ENCODE peak calls at places on chromosome 3, in nine cellular contexts. M is fibroblast of mammary gland, S is choroid plexus epithelial cell, W is BJ, E is epithelial cell of esophagus, U is omental fat pad, I is MM.1S, D is mucosa of descending colon, X is fibroblast of lung. P is an unnamed sample.

GRCh38 chr3:124658270-124658669 is 72.0 kb upstream of the UMPS start:
- DNase-seq in M (no peak), S (no peak), W (no peak), E (no peak), U (no peak), I (no peak), D (no peak), X (no peak), P (no peak)

GRCh38 chr3:46595819-46596218 is 16.5 kb upstream of the FAM240A start:
- DNase-seq in M (no peak), S (no peak), W (no peak), E (no peak), U (no peak), I (no peak), D (no peak), X (no peak), P (no peak)

GRCh38 chr3:10351013-10351735 is 30.3 kb upstream of the SEC13 start:
- DNase-seq in M (no peak), S (no peak), W (no peak), E (no peak), U (no peak), I (no peak), D (no peak), X (no peak), P (no peak)

GRCh38 chr3:171963546-171963945 is 75.8 kb upstream of the FNDC3B start:
- DNase-seq in M (no peak), S (no peak), W (no peak), E (no peak), U (no peak), I (no peak), D (no peak), X (no peak), P (no peak)

GRCh38 chr3:3196148-3196861 is 16.8 kb upstream of the CRBN start:
- DNase-seq in M (peak), S (peak), W (no peak), E (peak), U (no peak), I (peak), D (no peak), X (no peak), P (peak)

GRCh38 chr3:52774901-52775864 is 2.2 kb upstream of the ITIH1 start:
- DNase-seq in M (no peak), S (peak), W (no peak), E (no peak), U (no peak), I (no peak), D (no peak), X (no peak), P (peak)

GRCh38 chr3:45199837-45200648 is 26.0 kb downstream of the TMEM158 start:
- DNase-seq in M (peak), S (peak), W (peak), E (peak), U (no peak), I (no peak), D (no peak), X (peak), P (peak)

GRCh38 chr3:169020371-169020770 is 643.1 kb downstream of the MECOM start:
- DNase-seq in M (no peak), S (no peak), W (no peak), E (peak), U (no peak), I (no peak), D (no peak), X (no peak), P (no peak)

GRCh38 chr3:72738752-72739520 is 109.3 kb downstream of the SHQ1 start:
- DNase-seq in M (no peak), S (peak), W (no peak), E (peak), U (no peak), I (peak), D (peak), X (peak), P (peak)

GRCh38 chr3:57961828-57962447 is 46.3 kb upstream of the FLNB start:
- DNase-seq in M (peak), S (peak), W (no peak), E (peak), U (no peak), I (peak), D (no peak), X (peak), P (no peak)
- TF ChIP-seq CTCF in M (peak), S (peak), W (peak), E (peak), U (peak), I (peak), D (no peak), X (peak), P (peak)

GRCh38 chr3:88002448-88002847 is 56.4 kb downstream of the CGGBP1 start:
- DNase-seq in M (no peak), S (peak), W (no peak), E (no peak), U (no peak), I (no peak), D (no peak), X (no peak), P (no peak)

GRCh38 chr3:88003115-88003755 is 55.6 kb downstream of the CGGBP1 start:
- DNase-seq in M (peak), S (peak), W (peak), E (peak), U (no peak), I (peak), D (no peak), X (peak), P (no peak)

GRCh38 chr3:88009066-88009465 is 49.7 kb downstream of the CGGBP1 start:
- DNase-seq in M (no peak), S (no peak), W (no peak), E (no peak), U (no peak), I (no peak), D (no peak), X (no peak), P (no peak)

GRCh38 chr3:88000853-88001252 is 58.0 kb downstream of the CGGBP1 start:
- DNase-seq in M (peak), S (peak), W (no peak), E (no peak), U (no peak), I (no peak), D (no peak), X (peak), P (no peak)

DNA sequence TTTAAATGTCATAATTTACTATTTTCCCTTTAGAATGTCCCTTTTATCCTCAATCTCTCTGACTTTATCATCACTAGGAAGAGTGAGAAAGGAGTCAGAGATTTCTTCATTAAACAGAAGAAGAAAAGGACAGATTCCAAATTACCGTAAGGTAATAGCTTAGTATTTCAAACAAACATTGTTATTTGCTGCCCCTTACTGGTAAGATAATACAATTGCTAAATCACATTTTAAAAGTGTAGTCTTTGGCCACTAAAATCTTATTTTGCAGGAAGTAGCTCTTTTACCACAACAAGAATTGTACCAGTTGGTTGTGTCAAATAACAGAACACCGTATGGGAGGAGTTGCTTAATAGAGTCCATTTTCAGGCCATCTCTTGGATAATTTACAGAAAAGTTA is 53.7 kb downstream of the CGGBP1 start:
- DNase-seq in M (peak), S (peak), W (peak), E (peak), U (no peak), I (peak), D (no peak), X (peak), P (no peak)
- TF ChIP-seq CTCF in M (peak), S (peak), W (peak), E (peak), U (no peak), I (peak), D (no peak), X (no peak), P (no peak)

DNA sequence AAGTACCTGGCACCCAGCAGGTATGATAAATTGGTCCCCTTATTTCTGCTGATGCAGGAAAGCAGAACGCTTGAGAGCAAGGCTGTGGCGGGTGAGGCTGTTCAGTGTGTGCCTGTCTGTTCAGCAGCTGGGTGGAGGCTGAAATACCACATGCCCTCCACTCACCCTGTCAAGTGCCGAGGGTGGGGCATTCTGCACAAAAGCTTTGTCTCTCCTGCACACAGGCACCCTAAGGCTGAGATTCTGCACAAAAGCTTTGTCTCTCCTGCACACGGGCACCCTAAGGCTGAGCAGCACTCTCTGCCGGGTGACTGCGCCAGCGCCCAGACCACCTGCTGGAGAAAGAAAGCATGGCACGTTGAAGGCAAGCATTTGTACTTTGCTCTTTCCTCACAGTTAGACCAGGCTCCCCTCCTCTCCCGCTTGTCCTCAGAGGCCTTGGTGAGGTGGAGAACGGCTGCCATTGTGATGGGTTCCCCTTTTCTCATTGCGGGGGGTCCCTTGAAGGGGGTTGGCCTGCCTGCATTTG is 97.5 kb downstream of the BDH1 start:
- DNase-seq in M (peak), S (peak), W (no peak), E (peak), U (no peak), I (peak), D (no peak), X (no peak), P (no peak)
- TF ChIP-seq CTCF in M (peak), S (peak), W (no peak), E (peak), U (no peak), I (peak), D (peak), X (no peak), P (no peak)

GRCh38 chr3:58529516-58530353 is 7.3 kb downstream of the ACOX2 start:
- DNase-seq in M (peak), S (peak), W (no peak), E (no peak), U (no peak), I (no peak), D (no peak), X (no peak), P (peak)
- TF ChIP-seq CTCF in M (peak), S (peak), W (peak), E (no peak), U (no peak), I (peak), D (no peak), X (peak), P (peak)

GRCh38 chr3:174325834-174326705 is 533.1 kb upstream of the NAALADL2 start:
- DNase-seq in M (peak), S (peak), W (peak), E (no peak), U (no peak), I (no peak), D (no peak), X (peak), P (no peak)
- TF ChIP-seq CTCF in M (no peak), S (no peak), W (peak), E (no peak), U (no peak), I (no peak), D (no peak), X (no peak), P (no peak)

GRCh38 chr3:158104346-158105020 is 1.7 kb downstream of the SHOX2 start:
- DNase-seq in M (peak), S (no peak), W (no peak), E (no peak), U (no peak), I (no peak), D (no peak), X (no peak), P (no peak)

GRCh38 chr3:158102660-158103085 is 3.5 kb downstream of the SHOX2 start:
- DNase-seq in M (peak), S (no peak), W (no peak), E (no peak), U (no peak), I (no peak), D (peak), X (no peak), P (no peak)

GRCh38 chr3:158103956-158104338 is 2.3 kb downstream of the SHOX2 start:
- DNase-seq in M (peak), S (no peak), W (no peak), E (no peak), U (no peak), I (no peak), D (peak), X (no peak), P (no peak)

GRCh38 chr3:158102219-158102612 is 4.0 kb downstream of the SHOX2 start:
- DNase-seq in M (no peak), S (no peak), W (no peak), E (no peak), U (no peak), I (no peak), D (no peak), X (no peak), P (no peak)

DNA sequence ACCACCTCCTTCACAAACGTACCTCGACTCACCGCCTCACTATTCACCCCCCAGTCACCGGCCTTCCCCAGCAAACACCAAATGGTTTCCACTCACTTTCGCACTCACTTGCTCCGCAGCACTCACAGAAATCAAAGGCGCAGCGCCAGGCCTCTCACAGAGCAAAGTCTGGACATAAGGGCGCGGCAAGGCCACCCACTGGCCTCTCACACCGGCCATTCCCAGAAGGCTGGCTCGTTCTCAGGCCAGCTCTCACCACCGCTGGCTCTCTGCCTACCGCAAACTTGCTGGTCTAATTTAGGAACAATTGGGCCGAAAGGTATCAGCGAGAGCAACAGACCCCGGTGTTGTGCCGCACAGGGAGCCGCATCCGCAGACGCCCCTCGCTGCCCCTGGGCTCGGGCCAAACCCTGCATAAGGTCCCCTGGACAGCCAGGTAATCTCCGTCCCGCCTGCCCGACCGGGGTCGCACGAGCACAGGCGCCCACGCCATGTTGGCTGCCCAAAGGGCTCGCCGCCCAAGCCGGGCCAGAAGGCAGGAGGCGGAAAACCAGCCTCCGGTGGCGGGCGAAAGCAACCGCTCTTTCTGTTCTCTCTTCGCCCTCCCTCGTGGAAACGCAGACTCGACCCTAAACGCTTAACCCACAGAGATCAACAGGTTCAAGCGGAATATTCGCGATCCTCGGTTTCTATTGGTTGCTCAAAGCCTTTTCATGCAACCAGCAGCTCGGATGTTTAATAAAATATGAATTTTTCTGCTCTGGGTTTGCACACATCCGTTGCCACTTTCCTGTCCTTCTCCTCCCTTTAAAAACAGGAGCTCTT is 2.9 kb downstream of the SHOX2 start:
- DNase-seq in M (peak), S (no peak), W (no peak), E (no peak), U (no peak), I (no peak), D (peak), X (no peak), P (no peak)
- TF ChIP-seq CTCF in M (no peak), S (no peak), W (no peak), E (no peak), U (no peak), I (no peak), D (no peak), X (no peak), P (no peak)

DNA sequence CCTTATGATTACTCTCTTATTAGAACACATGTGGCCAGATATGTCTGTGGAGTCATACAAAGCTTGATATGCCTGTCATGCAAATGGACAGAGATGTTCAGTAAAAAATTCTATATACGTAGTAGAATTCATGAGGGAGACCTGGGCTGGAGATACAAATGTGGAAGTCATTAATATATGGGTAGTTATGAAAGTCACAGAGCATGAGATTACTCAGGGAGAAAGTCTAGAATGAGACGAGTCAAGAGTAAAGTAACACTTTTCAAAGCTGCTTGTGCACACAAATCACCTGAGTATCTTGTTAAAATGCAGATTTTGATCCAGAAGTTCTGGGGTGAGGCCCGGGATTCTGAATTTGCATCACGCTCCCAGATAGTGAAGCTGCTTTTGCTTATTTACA is 28.4 kb downstream of the OXSM start:
- DNase-seq in M (no peak), S (no peak), W (no peak), E (no peak), U (no peak), I (no peak), D (no peak), X (no peak), P (no peak)
- TF ChIP-seq CTCF in M (no peak), S (no peak), W (no peak), E (no peak), U (no peak), I (no peak), D (no peak), X (no peak), P (no peak)